ENCODE peak calls at places on chromosomes 3 and 15, in six cellular contexts. M is skeletal muscle cell; I is GDM1; L is hippocampal formation; K is HS-5; V is activated CD4-positive, alpha-beta T cell treated with anti-CD3 and anti-CD28 coated beads for 4 hours. P is an unnamed sample.

GRCh38 chr3:106168941-106169340 is 300.1 kb upstream of the CBLB start:
- DNase-seq in L (no peak), I (no peak), M (no peak), V (no peak), K (no peak), P (no peak)

GRCh38 chr3:112351823-112352222 is 18.9 kb downstream of the CD200 start:
- DNase-seq in M (no peak), V (no peak), K (no peak), I (no peak), L (no peak), P (no peak)

GRCh38 chr15:64636541-64636940 is 138.8 kb downstream of the RBPMS2 start:
- DNase-seq in I (no peak), L (no peak), V (no peak), M (no peak), K (no peak), P (no peak)

GRCh38 chr3:177516130-177517011 is 319.1 kb upstream of the TBL1XR1 start:
- DNase-seq in L (no peak), I (no peak), K (no peak), M (peak), V (no peak), P (peak)

GRCh38 chr3:169390310-169390731 is 273.2 kb downstream of the MECOM start:
- DNase-seq in V (no peak), L (no peak), I (no peak), K (no peak), M (no peak), P (peak)

GRCh38 chr15:97858278-97858677 is 102.2 kb upstream of the ARRDC4 start:
- DNase-seq in V (no peak), L (no peak), K (no peak), I (no peak), M (no peak), P (no peak)

GRCh38 chr3:101936419-101937331 is 87.4 kb downstream of the NFKBIZ start:
- DNase-seq in I (peak), L (no peak), K (peak), V (no peak), M (peak), P (peak)

GRCh38 chr3:194285024-194285858 is 65.9 kb downstream of the CPN2 start:
- DNase-seq in K (no peak), V (no peak), M (no peak), L (no peak), I (no peak), P (no peak)

GRCh38 chr3:98325055-98325454 is 28.6 kb upstream of the OR5K4 start:
- DNase-seq in K (no peak), L (no peak), I (no peak), M (no peak), V (no peak), P (no peak)

GRCh38 chr15:38842991-38843610 is 278.5 kb upstream of the RASGRP1 start:
- DNase-seq in I (no peak), L (peak), K (no peak), V (no peak), M (no peak), P (no peak)

GRCh38 chr3:100159564-100160153 is 45.4 kb upstream of the FILIP1L start:
- DNase-seq in V (no peak), M (no peak), I (no peak), K (peak), L (no peak), P (peak)

GRCh38 chr15:49620174-49620573 is 444 bp downstream of the FAM227B start:
- DNase-seq in M (no peak), K (no peak), L (no peak), V (no peak), I (no peak), P (peak)

GRCh38 chr15:98035577-98036010 is 75.1 kb downstream of the ARRDC4 start:
- DNase-seq in M (no peak), V (no peak), K (no peak), L (no peak), I (no peak), P (no peak)

GRCh38 chr3:133973249-133973980 is 56.3 kb downstream of the SLCO2A1 start:
- DNase-seq in M (no peak), K (no peak), L (no peak), I (no peak), V (no peak), P (no peak)

GRCh38 chr3:122920986-122921385 is 106.6 kb downstream of the SEMA5B start:
- DNase-seq in V (no peak), I (no peak), K (no peak), M (no peak), L (no peak), P (no peak)

GRCh38 chr15:59401810-59402569 is 29.3 kb upstream of the MYO1E start:
- DNase-seq in M (no peak), I (no peak), L (no peak), K (no peak), V (no peak), P (no peak)

GRCh38 chr15:68775671-68776476 is 44.8 kb downstream of the ANP32A start:
- DNase-seq in L (peak), I (no peak), V (no peak), K (no peak), M (peak), P (no peak)

GRCh38 chr3:29281265-29282228 is 676 bp downstream of the RBMS3 start:
- DNase-seq in M (no peak), V (no peak), L (no peak), K (no peak), I (no peak), P (peak)

GRCh38 chr15:65394936-65395335 is 17.1 kb upstream of the IGDCC3 start:
- DNase-seq in K (no peak), M (no peak), L (no peak), V (no peak), I (no peak), P (no peak)

GRCh38 chr3:38021196-38021595 is 8.2 kb downstream of the PLCD1 start:
- DNase-seq in I (no peak), V (no peak), M (no peak), L (no peak), K (no peak), P (no peak)

GRCh38 chr3:189389346-189389745 is 217.6 kb downstream of the TPRG1 start:
- DNase-seq in I (no peak), L (no peak), V (no peak), K (no peak), M (no peak), P (no peak)

GRCh38 chr3:15683253-15683652 is 81.7 kb downstream of the BTD start:
- DNase-seq in K (no peak), V (no peak), M (no peak), I (no peak), L (peak), P (no peak)

GRCh38 chr3:15342252-15342651 is 9.9 kb upstream of the SH3BP5 start:
- DNase-seq in I (no peak), V (no peak), L (no peak), K (no peak), M (no peak), P (no peak)

GRCh38 chr3:111246967-111247760 is 175.5 kb downstream of the NECTIN3 start:
- DNase-seq in V (no peak), K (peak), L (no peak), I (no peak), M (peak), P (peak)

GRCh38 chr15:85592148-85592547 is 202.6 kb downstream of the KLHL25 start:
- DNase-seq in L (no peak), K (no peak), V (no peak), I (no peak), M (peak), P (peak)

GRCh38 chr15:100236981-100237720 is 104.6 kb downstream of the ADAMTS17 start:
- DNase-seq in M (no peak), K (no peak), I (no peak), L (no peak), V (no peak), P (no peak)

GRCh38 chr3:78427303-78427702 is 1340.5 kb downstream of the ROBO1 start:
- DNase-seq in L (no peak), K (peak), V (no peak), I (no peak), M (peak), P (no peak)

GRCh38 chr3:126937533-126938432 is 45.1 kb upstream of the PLXNA1 start:
- DNase-seq in K (no peak), L (no peak), M (no peak), V (no peak), I (no peak), P (peak)